ENCODE peak calls at places on chromosome 12, in six cellular contexts. J is H1; H is heart left ventricle; Z is HL-60; D is astrocyte; L is CD8-positive, alpha-beta T cell. C is an unnamed sample.

GRCh38 chr12:44654641-44655625 is 221.2 kb downstream of the NELL2 start:
- DNase-seq in J (peak), D (no peak), L (no peak), Z (no peak), H (no peak), C (no peak)

GRCh38 chr12:51884676-51885229 is 3.1 kb upstream of the ANKRD33 start:
- DNase-seq in J (no peak), Z (no peak), D (no peak), L (no peak), H (no peak), C (peak)

GRCh38 chr12:106106892-106107291 is 31.9 kb downstream of the NUAK1 start:
- DNase-seq in D (peak), J (no peak), H (no peak), L (no peak), Z (no peak), C (no peak)

GRCh38 chr12:124733086-124733485 is 130.6 kb downstream of the SCARB1 start:
- DNase-seq in J (no peak), L (no peak), D (no peak), H (no peak), Z (no peak), C (no peak)

GRCh38 chr12:30764251-30764650 is 9.5 kb upstream of the CAPRIN2 start:
- DNase-seq in D (no peak), H (no peak), Z (no peak), J (no peak), L (no peak), C (no peak)

GRCh38 chr12:89497005-89497404 is 27.6 kb downstream of the GALNT4 start:
- DNase-seq in Z (no peak), H (no peak), L (no peak), D (no peak), J (no peak), C (no peak)

GRCh38 chr12:31346211-31346610 is 20.3 kb upstream of the SINHCAF start:
- DNase-seq in D (no peak), J (no peak), Z (no peak), H (no peak), L (no peak), C (no peak)

GRCh38 chr12:131383291-131383690 is 327.6 kb upstream of the SFSWAP start:
- DNase-seq in J (no peak), H (no peak), L (no peak), Z (no peak), D (no peak), C (no peak)

GRCh38 chr12:68293347-68293746 is 38.8 kb downstream of the MDM1 start:
- DNase-seq in Z (no peak), D (no peak), J (no peak), H (no peak), L (no peak), C (no peak)

GRCh38 chr12:65300679-65301349 is 22.3 kb downstream of the MSRB3 start:
- DNase-seq in J (no peak), Z (no peak), L (no peak), H (no peak), D (no peak), C (no peak)

GRCh38 chr12:117370588-117370987 is 9.2 kb upstream of the NOS1 start:
- DNase-seq in Z (no peak), H (no peak), D (no peak), J (no peak), L (no peak), C (no peak)

GRCh38 chr12:56188116-56188785 is 1.0 kb downstream of the SMARCC2 start:
- DNase-seq in Z (no peak), L (peak), J (no peak), H (no peak), D (no peak), C (no peak)

GRCh38 chr12:109739747-109740693 is 26.4 kb downstream of the FAM222A start:
- DNase-seq in J (peak), D (no peak), Z (no peak), L (no peak), H (peak), C (no peak)

GRCh38 chr12:111446044-111446581 is 40.4 kb downstream of the SH2B3 start:
- DNase-seq in Z (no peak), J (peak), H (peak), L (peak), D (no peak), C (peak)

GRCh38 chr12:72282721-72283120 is 10.6 kb downstream of the TRHDE start:
- DNase-seq in D (no peak), Z (no peak), H (no peak), L (no peak), J (no peak), C (no peak)

GRCh38 chr12:122437656-122438121 is 15.2 kb upstream of the CLIP1 start:
- DNase-seq in L (no peak), D (peak), Z (no peak), H (peak), J (no peak), C (no peak)

GRCh38 chr12:1205512-1206060 is 214.6 kb downstream of the ERC1 start:
- DNase-seq in L (no peak), Z (no peak), J (no peak), H (no peak), D (peak), C (no peak)

GRCh38 chr12:76920182-76921014 is 41.6 kb upstream of the CSRP2 start:
- DNase-seq in Z (no peak), D (no peak), J (no peak), L (no peak), H (no peak), C (no peak)
- H3K4me3 ChIP-seq in Z (no peak), D (no peak), J (no peak), L (no peak), H (no peak), C (no peak)

DNA sequence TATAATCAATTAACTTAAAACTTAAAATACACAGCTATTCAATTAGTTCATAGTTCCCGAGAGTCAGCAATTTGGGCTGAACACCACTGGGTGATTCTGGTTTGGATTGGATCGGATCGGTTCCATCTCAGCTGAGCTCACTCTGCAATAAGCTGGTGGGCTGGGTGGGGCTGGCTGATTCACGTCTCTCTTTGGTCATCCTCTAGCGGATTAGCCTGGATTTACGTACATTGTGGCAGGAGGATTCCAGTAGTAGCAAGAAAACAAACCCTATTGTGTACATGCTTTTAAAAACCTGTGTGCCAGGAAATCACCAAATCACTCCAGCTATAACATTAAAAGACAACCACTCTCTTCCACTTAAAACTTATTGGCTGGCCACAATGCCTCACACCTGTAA is 3.2 kb upstream of the CLEC4C start:
- DNase-seq in Z (no peak), L (no peak), D (no peak), J (no peak), H (no peak), C (no peak)
- TF ChIP-seq CTCF in Z (no peak), L (no peak), D (no peak), J (no peak), H (no peak), C (no peak)

GRCh38 chr12:115421350-115421749 is 737.4 kb upstream of the TBX3 start:
- DNase-seq in D (no peak), H (no peak), L (no peak), Z (no peak), J (no peak), C (no peak)
- H3K4me3 ChIP-seq in D (no peak), H (no peak), L (no peak), Z (no peak), J (no peak), C (no peak)

DNA sequence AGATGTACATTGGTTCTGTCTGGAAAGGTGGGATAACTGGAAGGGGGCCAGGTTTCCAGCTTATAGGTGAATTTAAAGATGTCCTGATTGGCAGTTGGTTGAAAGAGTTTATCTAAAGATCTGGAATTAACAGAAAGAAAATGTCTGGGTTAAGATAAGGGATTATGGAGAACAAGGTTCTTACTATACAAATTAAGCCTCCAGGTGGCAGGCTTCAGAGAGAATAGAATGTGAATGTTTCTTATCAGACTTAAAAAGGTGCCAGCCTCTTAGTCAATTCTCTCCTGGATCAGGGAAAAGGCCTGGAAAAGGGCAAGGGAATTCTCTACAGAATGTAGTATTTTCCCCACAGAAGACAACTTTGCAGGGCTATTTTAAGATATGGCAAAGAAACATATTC is 53.1 kb downstream of the CNTN1 start:
- DNase-seq in J (no peak), L (no peak), Z (no peak), H (no peak), D (no peak), C (no peak)
- TF ChIP-seq CTCF in J (no peak), L (no peak), Z (no peak), H (no peak), D (no peak), C (peak)

DNA sequence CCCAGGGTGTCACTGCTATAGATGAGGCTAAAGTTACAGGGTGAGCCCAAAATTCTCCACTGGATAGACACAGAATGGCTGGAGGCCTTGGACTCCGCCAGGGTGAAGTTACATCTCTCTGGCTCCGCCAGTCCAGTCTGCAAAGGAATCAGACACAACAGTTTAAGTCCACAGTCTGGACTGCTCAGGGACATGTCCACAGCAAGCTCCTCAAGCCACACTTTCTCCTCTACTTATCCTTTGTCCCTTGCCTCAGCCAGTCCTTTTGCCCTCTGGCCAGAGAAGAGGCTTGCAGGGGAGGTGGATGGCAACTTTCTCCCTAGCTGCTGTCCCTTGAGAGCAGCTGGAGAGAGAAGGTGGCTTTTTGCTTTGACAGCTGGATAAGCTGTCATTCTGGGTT is 28.0 kb downstream of the PTPRB start:
- DNase-seq in L (no peak), H (no peak), D (no peak), Z (no peak), J (no peak), C (no peak)
- H3K4me3 ChIP-seq in L (no peak), H (peak), D (peak), Z (no peak), J (peak), C (peak)

GRCh38 chr12:92143280-92143679 is 2.4 kb downstream of the BTG1 start:
- DNase-seq in L (no peak), Z (no peak), H (no peak), D (no peak), J (no peak), C (no peak)

GRCh38 chr12:92145481-92145730 is 240 bp downstream of the BTG1 start:
- DNase-seq in J (no peak), H (no peak), Z (no peak), D (no peak), L (no peak), C (no peak)

GRCh38 chr12:92144045-92144630 is 1.5 kb downstream of the BTG1 start:
- DNase-seq in J (peak), L (peak), Z (peak), H (peak), D (peak), C (peak)

GRCh38 chr12:92145731-92146496 is at the start of gene BTG1:
- DNase-seq in L (peak), J (peak), H (peak), D (peak), Z (peak), C (peak)

DNA sequence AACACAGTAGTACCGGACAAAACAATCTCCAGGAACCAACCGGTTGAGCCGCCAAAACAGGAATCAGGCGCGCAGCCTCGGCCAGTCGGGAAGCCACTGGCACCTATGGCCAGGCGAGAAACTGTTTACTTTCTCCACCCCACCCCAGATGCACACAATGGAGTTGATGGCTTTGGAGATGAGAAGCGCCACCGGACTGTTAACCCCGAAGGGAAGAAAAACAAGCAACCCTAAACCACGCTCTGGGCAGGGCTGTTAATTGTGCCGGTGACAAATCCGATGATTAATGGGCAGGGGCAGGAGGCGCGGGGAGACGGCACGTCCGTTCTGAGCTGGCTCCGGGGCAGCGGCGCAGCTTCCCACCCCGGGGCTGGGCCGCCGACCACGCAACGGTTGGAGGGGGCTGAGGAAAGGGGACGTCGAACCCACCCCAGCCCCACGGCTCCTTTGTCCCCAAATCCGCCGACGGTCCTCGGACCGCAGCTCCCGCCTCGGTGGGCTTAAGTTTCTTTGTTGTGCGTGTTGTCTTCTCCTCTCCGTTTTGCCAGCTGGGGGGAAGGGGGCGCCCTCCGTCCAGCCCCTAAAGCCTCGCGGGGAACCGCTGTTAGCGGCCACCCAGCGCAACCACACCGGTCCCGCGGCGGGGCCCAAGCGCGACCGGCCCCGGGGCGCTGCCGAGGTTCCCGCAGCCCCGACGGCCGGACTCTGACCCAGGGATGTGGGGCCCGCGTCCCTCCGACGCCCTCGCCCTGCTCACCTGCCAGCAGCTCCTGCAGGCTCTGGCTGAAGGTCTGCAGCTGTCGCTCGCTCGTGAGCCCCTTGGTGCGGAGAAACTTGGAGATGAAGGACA is 790 bp downstream of the BTG1 start:
- DNase-seq in J (peak), Z (no peak), L (peak), D (peak), H (peak), C (no peak)
- TF ChIP-seq CTCF in J (no peak), Z (no peak), L (no peak), D (no peak), H (peak), C (peak)

GRCh38 chr12:57244306-57244696 is 6.7 kb downstream of the STAC3 start:
- DNase-seq in H (no peak), L (no peak), J (no peak), D (no peak), Z (no peak), C (no peak)
- H3K4me3 ChIP-seq in H (no peak), L (no peak), J (peak), D (no peak), Z (no peak), C (no peak)

C was measured in LNCaP clone FGC.